ENCODE peak calls at places on chromosomes 7 and 10, in nine cellular contexts. One of them, this sample, is unnamed.

GRCh38 chr7:104137511-104137910 is 70.3 kb downstream of the ORC5 start:
- DNase-seq in cardiac muscle cell: no peak
- DNase-seq in HL-60: no peak
- DNase-seq in uterus: no peak
- DNase-seq in breast epithelium: no peak
- DNase-seq in transverse colon: no peak
- DNase-seq in IMR-90: no peak
- DNase-seq in pancreas: no peak
- DNase-seq in body of pancreas: no peak
- DNase-seq in this sample: no peak

GRCh38 chr10:12512292-12513002 is 163.1 kb downstream of the CAMK1D start:
- DNase-seq in pancreas: no peak
- DNase-seq in body of pancreas: peak
- DNase-seq in HL-60: no peak
- DNase-seq in transverse colon: no peak
- DNase-seq in breast epithelium: no peak
- DNase-seq in uterus: no peak
- DNase-seq in IMR-90: no peak
- DNase-seq in cardiac muscle cell: no peak
- DNase-seq in this sample: no peak

GRCh38 chr10:97689637-97690036 is 2.6 kb upstream of the AVPI1 start:
- DNase-seq in body of pancreas: peak
- DNase-seq in transverse colon: no peak
- DNase-seq in cardiac muscle cell: peak
- DNase-seq in uterus: no peak
- DNase-seq in HL-60: peak
- DNase-seq in pancreas: no peak
- DNase-seq in IMR-90: peak
- DNase-seq in breast epithelium: no peak
- DNase-seq in this sample: no peak

GRCh38 chr7:106840342-106840741 is 24.7 kb upstream of the PIK3CG start:
- DNase-seq in IMR-90: peak
- DNase-seq in HL-60: no peak
- DNase-seq in pancreas: no peak
- DNase-seq in cardiac muscle cell: peak
- DNase-seq in transverse colon: no peak
- DNase-seq in body of pancreas: no peak
- DNase-seq in uterus: no peak
- DNase-seq in breast epithelium: no peak
- DNase-seq in this sample: no peak

GRCh38 chr7:28627869-28628268 is 215.6 kb downstream of the CREB5 start:
- DNase-seq in body of pancreas: no peak
- DNase-seq in uterus: no peak
- DNase-seq in IMR-90: no peak
- DNase-seq in HL-60: no peak
- DNase-seq in cardiac muscle cell: no peak
- DNase-seq in breast epithelium: no peak
- DNase-seq in transverse colon: no peak
- DNase-seq in pancreas: no peak
- DNase-seq in this sample: no peak

GRCh38 chr7:122588621-122589020 is 110.3 kb downstream of the RNF133 start:
- DNase-seq in HL-60: no peak
- DNase-seq in IMR-90: no peak
- DNase-seq in body of pancreas: no peak
- DNase-seq in breast epithelium: no peak
- DNase-seq in pancreas: no peak
- DNase-seq in uterus: no peak
- DNase-seq in cardiac muscle cell: no peak
- DNase-seq in transverse colon: no peak
- DNase-seq in this sample: no peak

GRCh38 chr7:11780267-11780666 is 51.7 kb downstream of the THSD7A start:
- DNase-seq in pancreas: no peak
- DNase-seq in HL-60: no peak
- DNase-seq in uterus: no peak
- DNase-seq in transverse colon: no peak
- DNase-seq in cardiac muscle cell: no peak
- DNase-seq in breast epithelium: no peak
- DNase-seq in IMR-90: no peak
- DNase-seq in body of pancreas: no peak
- DNase-seq in this sample: no peak

GRCh38 chr10:99658622-99659030 is 683 bp upstream of the ENTPD7 start:
- DNase-seq in transverse colon: peak
- DNase-seq in HL-60: no peak
- DNase-seq in IMR-90: peak
- DNase-seq in cardiac muscle cell: peak
- DNase-seq in breast epithelium: no peak
- DNase-seq in uterus: peak
- DNase-seq in pancreas: peak
- DNase-seq in body of pancreas: peak
- DNase-seq in this sample: peak

GRCh38 chr7:157983442-157984137 is 604.0 kb downstream of the PTPRN2 start:
- DNase-seq in body of pancreas: no peak
- DNase-seq in HL-60: no peak
- DNase-seq in breast epithelium: no peak
- DNase-seq in cardiac muscle cell: no peak
- DNase-seq in uterus: no peak
- DNase-seq in IMR-90: no peak
- DNase-seq in transverse colon: no peak
- DNase-seq in pancreas: no peak
- DNase-seq in this sample: no peak

GRCh38 chr10:71964669-71965515 is 697 bp downstream of the CHST3 start:
- DNase-seq in pancreas: no peak
- DNase-seq in HL-60: no peak
- DNase-seq in body of pancreas: peak
- DNase-seq in cardiac muscle cell: peak
- DNase-seq in IMR-90: peak
- DNase-seq in uterus: peak
- DNase-seq in transverse colon: peak
- DNase-seq in breast epithelium: no peak
- DNase-seq in this sample: peak

GRCh38 chr7:2071133-2071832 is 161.5 kb downstream of the MAD1L1 start:
- DNase-seq in pancreas: no peak
- DNase-seq in transverse colon: no peak
- DNase-seq in uterus: no peak
- DNase-seq in breast epithelium: no peak
- DNase-seq in cardiac muscle cell: no peak
- DNase-seq in IMR-90: no peak
- DNase-seq in HL-60: no peak
- DNase-seq in body of pancreas: no peak
- DNase-seq in this sample: no peak

GRCh38 chr10:123501148-123501547 is 165.0 kb upstream of the GPR26 start:
- DNase-seq in breast epithelium: no peak
- DNase-seq in IMR-90: no peak
- DNase-seq in HL-60: no peak
- DNase-seq in cardiac muscle cell: no peak
- DNase-seq in body of pancreas: no peak
- DNase-seq in transverse colon: no peak
- DNase-seq in pancreas: no peak
- DNase-seq in uterus: no peak
- DNase-seq in this sample: no peak

GRCh38 chr10:15784662-15785300 is 65.1 kb upstream of the ITGA8 start:
- DNase-seq in cardiac muscle cell: no peak
- DNase-seq in uterus: no peak
- DNase-seq in breast epithelium: no peak
- DNase-seq in pancreas: no peak
- DNase-seq in HL-60: no peak
- DNase-seq in transverse colon: no peak
- DNase-seq in IMR-90: peak
- DNase-seq in body of pancreas: no peak
- DNase-seq in this sample: no peak

GRCh38 chr10:95413608-95414007 is 122.8 kb upstream of the PDLIM1 start:
- DNase-seq in breast epithelium: no peak
- DNase-seq in transverse colon: no peak
- DNase-seq in cardiac muscle cell: no peak
- DNase-seq in body of pancreas: no peak
- DNase-seq in pancreas: no peak
- DNase-seq in HL-60: no peak
- DNase-seq in uterus: no peak
- DNase-seq in IMR-90: no peak
- DNase-seq in this sample: no peak

GRCh38 chr7:100049441-100050291 is at the start of gene ZSCAN21:
- DNase-seq in pancreas: peak
- DNase-seq in cardiac muscle cell: peak
- DNase-seq in IMR-90: peak
- DNase-seq in breast epithelium: peak
- DNase-seq in body of pancreas: peak
- DNase-seq in HL-60: peak
- DNase-seq in uterus: peak
- DNase-seq in transverse colon: peak
- DNase-seq in this sample: peak

DNA sequence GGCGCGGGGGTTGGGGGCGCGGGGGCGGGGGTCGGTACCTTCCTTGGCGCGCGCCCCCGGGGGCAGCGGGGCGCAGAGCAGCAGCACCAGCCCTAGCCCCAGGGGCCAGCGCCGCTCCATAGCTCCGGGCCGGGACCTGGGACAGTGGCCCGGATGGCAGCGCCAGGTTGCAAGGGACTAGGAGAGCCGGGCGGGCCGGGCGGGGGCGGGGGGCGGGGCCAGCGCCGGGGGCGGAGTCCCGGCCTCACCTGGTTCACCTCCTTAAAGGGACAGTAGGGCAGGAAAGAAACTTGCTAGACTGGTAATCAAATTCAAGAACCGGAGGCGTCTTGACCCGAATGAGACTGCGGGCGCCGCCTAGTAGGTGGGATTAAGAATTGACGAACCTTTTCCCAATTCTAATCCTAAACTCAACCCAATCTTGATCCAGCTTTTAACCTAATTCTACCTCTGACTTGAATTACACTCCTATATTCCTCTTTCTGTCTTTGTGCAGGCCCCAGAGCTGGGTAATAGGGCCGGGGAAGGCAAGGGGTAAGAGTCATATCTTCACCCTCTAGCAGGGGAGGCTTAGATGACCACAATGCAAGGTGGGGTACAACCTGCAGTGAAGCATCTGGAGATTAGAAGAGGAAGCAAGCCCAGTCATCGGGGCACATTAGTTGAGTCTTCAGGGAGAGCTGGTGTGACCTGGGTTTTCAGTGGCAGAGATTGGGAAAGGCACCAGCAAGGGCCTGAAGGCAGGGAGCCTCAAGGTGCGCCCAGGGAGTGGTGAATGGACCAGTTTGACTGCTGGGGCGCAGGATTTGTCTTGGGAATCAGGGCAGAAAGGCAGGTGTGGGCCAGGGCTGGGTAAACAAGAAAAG is at the start of gene EPHA1:
- DNase-seq in IMR-90: no peak
- DNase-seq in pancreas: peak
- DNase-seq in breast epithelium: no peak
- DNase-seq in transverse colon: peak
- DNase-seq in HL-60: no peak
- DNase-seq in cardiac muscle cell: peak
- DNase-seq in body of pancreas: peak
- DNase-seq in uterus: no peak
- DNase-seq in this sample: peak
- H3K4me3 ChIP-seq in IMR-90: no peak
- H3K4me3 ChIP-seq in pancreas: peak
- H3K4me3 ChIP-seq in breast epithelium: peak
- H3K4me3 ChIP-seq in transverse colon: peak
- H3K4me3 ChIP-seq in HL-60: peak
- H3K4me3 ChIP-seq in cardiac muscle cell: peak
- H3K4me3 ChIP-seq in body of pancreas: peak
- H3K4me3 ChIP-seq in uterus: no peak
- H3K4me3 ChIP-seq in this sample: peak

DNA sequence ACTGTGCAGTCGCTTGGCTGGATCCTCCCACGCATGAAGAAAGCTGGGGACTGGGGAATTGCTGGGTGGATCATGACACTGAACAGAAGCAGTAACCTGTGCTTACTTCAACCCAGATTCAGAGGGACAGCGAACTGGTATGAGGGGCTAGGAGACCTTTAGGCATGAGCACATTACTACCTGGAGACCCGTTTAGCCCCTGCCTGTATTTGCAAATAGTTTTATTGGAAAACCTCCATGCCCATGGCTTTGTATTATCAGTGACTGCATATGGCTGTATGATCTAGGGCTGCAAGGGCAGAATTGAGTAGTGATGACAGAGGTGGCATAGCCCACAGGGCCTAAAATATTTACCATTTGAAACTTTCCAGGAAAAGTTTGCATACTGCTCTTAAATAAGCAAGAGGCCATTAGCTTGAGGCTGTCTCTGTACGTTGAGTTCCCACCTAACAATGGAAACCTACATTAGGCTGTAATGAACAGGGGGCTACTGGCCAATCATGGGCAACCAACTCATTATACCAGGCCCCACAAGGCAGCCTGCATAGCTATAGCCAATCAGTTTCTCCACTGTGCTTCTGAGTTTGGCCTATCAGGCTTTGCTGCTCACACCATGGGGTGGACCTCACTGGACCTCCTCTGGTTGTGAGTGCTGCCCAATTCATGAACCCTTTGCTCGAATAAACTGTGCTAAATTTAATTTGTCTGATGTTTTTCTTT is 566 bp upstream of the ST8SIA6 start:
- DNase-seq in body of pancreas: no peak
- DNase-seq in breast epithelium: no peak
- DNase-seq in IMR-90: no peak
- DNase-seq in transverse colon: no peak
- DNase-seq in pancreas: no peak
- DNase-seq in uterus: no peak
- DNase-seq in cardiac muscle cell: no peak
- DNase-seq in HL-60: no peak
- DNase-seq in this sample: no peak
- H3K4me3 ChIP-seq in body of pancreas: peak
- H3K4me3 ChIP-seq in breast epithelium: peak
- H3K4me3 ChIP-seq in IMR-90: peak
- H3K4me3 ChIP-seq in transverse colon: peak
- H3K4me3 ChIP-seq in pancreas: no peak
- H3K4me3 ChIP-seq in uterus: peak
- H3K4me3 ChIP-seq in cardiac muscle cell: peak
- H3K4me3 ChIP-seq in HL-60: no peak
- H3K4me3 ChIP-seq in this sample: no peak

GRCh38 chr7:728602-729001 is 1.5 kb upstream of the PRKAR1B start:
- DNase-seq in body of pancreas: no peak
- DNase-seq in HL-60: no peak
- DNase-seq in cardiac muscle cell: no peak
- DNase-seq in IMR-90: no peak
- DNase-seq in pancreas: no peak
- DNase-seq in uterus: no peak
- DNase-seq in breast epithelium: peak
- DNase-seq in transverse colon: no peak
- DNase-seq in this sample: no peak
- H3K4me3 ChIP-seq in body of pancreas: no peak
- H3K4me3 ChIP-seq in HL-60: no peak
- H3K4me3 ChIP-seq in cardiac muscle cell: no peak
- H3K4me3 ChIP-seq in IMR-90: no peak
- H3K4me3 ChIP-seq in pancreas: no peak
- H3K4me3 ChIP-seq in uterus: no peak
- H3K4me3 ChIP-seq in breast epithelium: no peak
- H3K4me3 ChIP-seq in transverse colon: no peak
- H3K4me3 ChIP-seq in this sample: no peak

DNA sequence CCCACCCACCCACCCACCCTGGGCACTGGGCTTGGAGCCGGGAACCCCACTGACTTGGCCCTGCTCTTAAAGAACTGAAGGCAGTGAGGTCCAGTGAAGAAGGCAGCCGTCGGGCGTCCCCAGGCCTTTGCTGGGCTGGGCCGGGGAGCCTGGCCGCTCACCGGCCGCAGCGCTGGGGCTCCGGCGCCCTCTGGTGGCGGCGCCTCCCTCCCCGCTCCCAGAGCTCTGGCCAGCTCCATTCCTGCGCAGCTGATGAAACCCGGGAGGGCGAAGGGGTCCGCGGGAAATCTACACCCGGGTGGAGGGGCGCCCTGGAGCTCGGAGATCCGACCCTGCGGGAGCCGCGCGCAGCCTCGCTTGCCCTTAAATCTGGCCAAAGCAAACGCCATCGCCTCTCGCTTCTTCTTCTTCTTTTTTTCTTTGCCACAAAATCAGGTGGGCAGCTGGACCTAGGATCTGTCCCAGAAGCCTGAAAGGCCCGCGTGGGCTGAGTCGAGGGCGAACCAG is 1.7 kb upstream of the CXCL12 start:
- DNase-seq in body of pancreas: peak
- DNase-seq in cardiac muscle cell: peak
- DNase-seq in pancreas: peak
- DNase-seq in breast epithelium: no peak
- DNase-seq in HL-60: peak
- DNase-seq in transverse colon: peak
- DNase-seq in IMR-90: peak
- DNase-seq in uterus: peak
- DNase-seq in this sample: peak
- H3K4me3 ChIP-seq in body of pancreas: no peak
- H3K4me3 ChIP-seq in cardiac muscle cell: no peak
- H3K4me3 ChIP-seq in pancreas: no peak
- H3K4me3 ChIP-seq in breast epithelium: peak
- H3K4me3 ChIP-seq in HL-60: no peak
- H3K4me3 ChIP-seq in transverse colon: no peak
- H3K4me3 ChIP-seq in IMR-90: no peak
- H3K4me3 ChIP-seq in uterus: no peak
- H3K4me3 ChIP-seq in this sample: no peak

This sample was measured in right lobe of liver.